ENCODE peak calls at places on chromosomes 7 and 10, in four cellular contexts. K, C, W and O are unnamed samples.

GRCh38 chr10:44068716-44069482 is 316.0 kb downstream of the CXCL12 start:
- DNase-seq in K (peak; percentile 28), C (no peak), W (peak; percentile 90), O (no peak)

GRCh38 chr7:46383605-46384004 is 462.5 kb upstream of the IGFBP3 start:
- DNase-seq in W (peak; percentile 31), K (peak; percentile 58), C (no peak), O (no peak)

GRCh38 chr10:46545861-46546590 is 10.4 kb downstream of the GPRIN2 start:
- DNase-seq in W (no peak), C (no peak), K (no peak), O (no peak)

GRCh38 chr10:113560071-113560470 is 7.2 kb downstream of the HABP2 start:
- DNase-seq in W (no peak), K (no peak), C (no peak), O (no peak)

GRCh38 chr7:156478486-156478885 is 162.1 kb upstream of the RNF32 start:
- DNase-seq in C (no peak), W (no peak), K (no peak), O (no peak)

GRCh38 chr7:31122649-31123058 is 70.5 kb downstream of the ADCYAP1R1 start:
- DNase-seq in C (peak; percentile 81), K (peak; percentile 90), W (peak; percentile 93), O (peak; percentile 60)

GRCh38 chr7:127891854-127892438 is 139.3 kb downstream of the LRRC4 start:
- DNase-seq in W (no peak), K (no peak), C (no peak), O (no peak)

GRCh38 chr10:32937824-32938482 is 20.1 kb downstream of the ITGB1 start:
- DNase-seq in W (peak; percentile 67), C (no peak), K (peak; percentile 64), O (no peak)

GRCh38 chr10:132325969-132326889 is 5.8 kb upstream of the LRRC27 start:
- DNase-seq in K (no peak), W (no peak), C (no peak), O (no peak)

GRCh38 chr7:91957823-91958222 is 17.2 kb downstream of the AKAP9 start:
- DNase-seq in K (no peak), C (no peak), W (peak; percentile 11), O (no peak)

GRCh38 chr7:37151741-37152413 is 296.8 kb downstream of the ELMO1 start:
- DNase-seq in K (no peak), W (no peak), C (no peak), O (no peak)

GRCh38 chr7:38276096-38276857 is 2.8 kb upstream of the TARP start:
- DNase-seq in W (no peak), K (no peak), C (no peak), O (no peak)

GRCh38 chr7:114988755-114989154 is 66.9 kb downstream of the MDFIC start:
- DNase-seq in W (peak; percentile 69), C (no peak), K (peak; percentile 83), O (no peak)

GRCh38 chr7:128114806-128115205 is 83.6 kb upstream of the LRRC4 start:
- DNase-seq in K (no peak), C (no peak), W (no peak), O (no peak)

GRCh38 chr7:156147771-156148504 is 335.7 kb upstream of the SHH start:
- DNase-seq in K (no peak), C (no peak), W (no peak), O (no peak)

GRCh38 chr7:77940647-77941046 is 142.1 kb downstream of the PHTF2 start:
- DNase-seq in C (peak; percentile 6), K (peak; percentile 48), W (peak; percentile 65), O (no peak)

GRCh38 chr10:33914746-33915145 is 580.3 kb upstream of the NRP1 start:
- DNase-seq in K (no peak), C (no peak), W (no peak), O (no peak)

GRCh38 chr7:30244340-30244739 is 40.1 kb upstream of the ZNRF2 start:
- DNase-seq in C (no peak), K (no peak), W (no peak), O (no peak)

GRCh38 chr7:54932818-54933543 is 85.8 kb upstream of the EGFR start:
- DNase-seq in C (peak; percentile 18), K (peak; percentile 66), W (peak; percentile 65), O (no peak)

DNA sequence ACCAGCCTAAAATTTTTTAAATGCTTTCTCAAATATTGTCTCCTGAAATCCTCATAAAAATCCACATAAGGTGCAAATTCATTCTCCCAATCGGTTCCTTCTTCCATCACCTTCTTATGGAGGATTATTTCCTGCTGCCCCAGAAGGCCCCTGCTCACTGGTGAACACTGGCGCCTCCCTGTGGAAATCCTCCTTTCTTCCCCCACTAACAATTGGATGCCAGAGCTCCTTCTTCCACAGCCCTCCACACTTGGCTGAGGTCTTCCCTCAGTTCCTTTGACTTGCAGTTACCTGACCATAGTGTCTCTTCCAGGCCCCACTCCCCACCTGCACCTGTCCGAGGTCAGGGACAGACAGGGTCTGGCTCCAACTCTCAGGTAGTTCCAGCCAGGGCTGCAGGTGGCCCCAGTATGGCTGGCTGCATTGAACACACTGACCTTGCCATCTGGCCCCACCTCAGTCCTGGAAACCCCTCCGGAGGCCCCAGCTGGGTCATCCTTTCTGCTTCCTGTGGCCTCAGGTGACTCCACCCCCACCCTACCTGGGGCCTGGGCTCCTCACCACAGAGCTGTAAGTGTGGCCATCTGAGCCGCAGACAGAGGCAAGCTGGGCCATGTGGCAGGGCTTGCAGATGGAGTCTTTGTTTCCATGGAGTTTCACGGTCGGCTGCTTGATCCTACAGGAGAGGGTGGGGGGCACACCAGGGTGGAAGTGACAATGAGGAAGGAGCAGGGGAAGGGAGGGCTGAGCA is 18.4 kb downstream of the SPOCK2 start:
- DNase-seq in K (no peak), W (no peak), C (no peak), O (no peak)
- TF ChIP-seq CTCF in K (no peak), W (peak; percentile 31), C (peak; percentile 20), O (no peak)

GRCh38 chr10:68470300-68470699 is 1.5 kb downstream of the DNA2 start:
- DNase-seq in W (no peak), C (no peak), K (no peak), O (no peak)
- H3K4me3 ChIP-seq in W (peak overlapping the region; percentile 90), C (peak overlapping the region; percentile 82), K (peak overlapping the region; percentile 12), O (peak overlapping the region; percentile 79)

GRCh38 chr7:45184326-45185027 is 26.9 kb downstream of the RAMP3 start:
- DNase-seq in K (no peak), C (no peak), W (no peak), O (no peak)
- TF ChIP-seq CTCF in K (no peak), C (no peak), W (no peak), O (no peak)

DNA sequence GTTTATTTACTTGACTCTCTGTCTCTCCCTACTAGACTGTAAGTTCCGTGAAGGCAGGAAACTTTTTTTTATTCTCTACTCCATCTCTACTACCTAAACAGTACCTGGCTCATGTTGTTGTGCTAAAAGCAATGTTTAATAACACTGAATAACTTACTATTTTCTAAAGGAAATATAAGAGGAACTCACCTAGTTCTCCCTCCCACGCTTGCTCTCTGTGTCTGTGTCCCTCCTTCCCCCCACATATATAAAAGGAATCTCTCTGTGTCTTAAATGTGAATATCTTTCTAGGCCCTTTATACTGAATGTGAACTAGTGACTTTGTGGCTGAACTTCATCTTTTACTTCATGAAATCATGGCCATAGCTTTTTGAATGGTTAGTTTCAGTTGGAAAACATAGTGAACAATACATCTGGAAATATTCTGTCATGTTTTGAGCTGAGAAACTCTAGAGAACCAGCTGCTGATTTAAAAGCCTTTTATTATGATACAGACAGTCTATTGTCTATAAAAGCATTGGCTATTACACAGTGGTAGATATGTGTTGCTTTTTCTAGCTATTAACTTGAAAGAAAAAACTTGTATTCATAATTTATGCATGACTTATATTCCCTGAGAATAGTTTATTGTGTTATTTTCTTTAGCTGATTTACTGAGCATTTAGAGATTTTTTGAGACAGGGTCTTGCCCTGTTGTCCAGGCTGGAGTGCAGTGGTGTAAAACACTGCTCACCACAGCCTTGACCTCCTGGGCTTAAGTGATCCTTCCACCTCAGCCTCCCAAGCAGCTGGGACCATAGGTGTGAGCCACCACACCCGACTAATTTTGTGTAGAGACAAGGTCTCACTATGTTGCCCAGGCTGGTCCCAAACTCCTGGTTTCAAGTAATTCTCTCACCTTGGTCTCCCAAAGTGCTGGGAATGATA is 42.5 kb downstream of the VCL start:
- DNase-seq in W (no peak), K (no peak), C (no peak), O (no peak)
- H3K4me3 ChIP-seq in W (no peak overlapping the region), K (no peak overlapping the region), C (no peak overlapping the region), O (no peak overlapping the region)

DNA sequence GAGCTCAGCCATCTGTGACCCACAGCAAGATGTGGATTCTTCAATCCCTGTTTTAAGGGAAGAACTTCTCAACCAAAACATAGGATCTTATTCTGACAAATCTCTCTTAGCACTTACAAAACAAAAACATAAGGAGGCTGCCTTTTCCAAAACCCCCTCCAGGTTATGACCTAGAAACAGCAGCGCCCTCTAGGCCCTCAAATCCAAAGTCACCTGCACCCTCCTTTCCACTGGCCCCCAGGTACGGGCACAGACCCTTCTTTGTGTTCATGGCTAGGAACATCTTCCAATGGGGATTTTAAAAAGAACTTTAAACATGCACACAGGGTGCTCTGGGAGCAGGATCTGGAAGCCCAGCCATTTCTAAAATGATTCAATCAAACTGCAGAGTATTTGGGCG is 100.2 kb downstream of the FGFR2 start:
- DNase-seq in K (no peak), C (no peak), W (no peak), O (no peak)
- TF ChIP-seq CTCF in K (no peak), C (no peak), W (no peak), O (no peak)

GRCh38 chr7:140829720-140830119 is 95.0 kb downstream of the BRAF start:
- DNase-seq in C (no peak), K (no peak), W (no peak), O (no peak)

GRCh38 chr7:140831724-140832123 is 93.0 kb downstream of the BRAF start:
- DNase-seq in K (no peak), W (no peak), C (no peak), O (no peak)
- H3K4me3 ChIP-seq in K (no peak overlapping the region), W (no peak overlapping the region), C (no peak overlapping the region), O (no peak overlapping the region)

DNA sequence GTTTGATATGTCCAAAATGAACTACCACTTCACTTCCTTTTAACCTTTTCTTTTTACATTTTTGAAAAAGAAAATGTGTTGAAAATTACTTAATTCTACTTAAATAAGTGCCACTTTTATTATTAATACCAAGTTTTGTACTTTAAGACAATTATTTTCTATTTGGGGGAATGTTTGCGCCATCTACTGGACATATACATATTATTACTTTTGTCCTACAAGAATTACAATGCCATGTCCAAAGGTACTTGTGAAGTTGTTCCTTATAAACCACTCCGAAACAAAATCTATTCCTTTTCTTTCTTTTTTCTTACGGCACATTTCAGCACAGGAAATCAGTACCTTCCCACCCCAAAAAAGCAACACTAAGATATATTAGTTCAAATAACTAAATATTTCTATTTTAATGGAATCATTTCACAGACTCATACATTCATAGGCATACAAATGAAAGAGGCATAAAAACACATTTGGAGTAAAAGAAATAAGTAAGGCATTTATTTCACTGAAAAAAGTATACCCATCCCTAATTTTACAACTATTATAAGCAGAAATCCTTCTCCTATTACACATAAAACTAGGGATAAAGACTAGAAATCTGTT is 169.9 kb downstream of the RNF133 start:
- DNase-seq in W (peak; percentile 71), C (no peak), K (peak; percentile 37), O (no peak)
- TF ChIP-seq CTCF in W (peak; percentile 46), C (peak; percentile 57), K (peak; percentile 56), O (no peak)

DNA sequence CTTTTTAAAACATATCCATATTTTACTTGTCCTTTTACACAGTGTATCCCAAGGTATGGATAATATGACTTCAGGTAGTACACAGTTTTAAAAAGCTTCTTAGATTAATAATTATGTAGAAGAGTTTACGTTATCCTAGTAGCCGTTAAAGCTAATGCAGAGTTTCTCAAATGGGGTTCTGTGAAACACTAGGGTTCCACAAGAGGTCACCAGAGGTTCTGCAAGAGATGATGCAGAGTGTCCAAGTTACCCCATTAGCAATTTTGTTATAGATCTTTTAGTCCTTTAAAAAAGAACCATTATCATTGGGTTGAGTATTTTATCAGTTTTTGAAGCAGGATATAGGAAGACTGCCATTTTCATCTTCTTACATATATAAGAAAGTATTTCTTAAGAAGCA is 298.9 kb upstream of the HPS1 start:
- DNase-seq in K (no peak), W (no peak), C (no peak), O (no peak)
- H3K4me3 ChIP-seq in K (no peak overlapping the region), W (no peak overlapping the region), C (no peak overlapping the region), O (no peak overlapping the region)